ENCODE peak calls at places on chromosomes 1 and 21, in nine cellular contexts. V is CD4-positive, alpha-beta memory T cell; E is HepG2; B is GM10248; C is BE2C; T is brain microvascular endothelial cell; H is dorsolateral prefrontal cortex; Y is Caki2; P is choroid plexus epithelial cell. M is an unnamed sample.

GRCh38 chr1:7679873-7680790 is 91.0 kb upstream of the VAMP3 start:
- DNase-seq in V (peak), E (no peak), B (peak), C (peak), T (no peak), H (peak), Y (peak), P (peak), M (peak)

GRCh38 chr1:172746091-172746949 is 87.4 kb downstream of the FASLG start:
- DNase-seq in V (peak), E (peak), B (peak), C (no peak), T (peak), H (no peak), Y (peak), P (peak), M (peak)

GRCh38 chr1:153466908-153467307 is 6.5 kb upstream of the S100A7 start:
- DNase-seq in V (no peak), E (no peak), B (no peak), C (no peak), T (no peak), H (no peak), Y (no peak), P (no peak), M (peak)

GRCh38 chr1:201906336-201906735 is 17.6 kb downstream of the SHISA4 start:
- DNase-seq in V (no peak), E (no peak), B (no peak), C (peak), T (no peak), H (no peak), Y (no peak), P (no peak), M (no peak)

GRCh38 chr21:34844033-34844923 is 175.5 kb downstream of the CLIC6 start:
- DNase-seq in V (no peak), E (no peak), B (peak), C (no peak), T (peak), H (no peak), Y (peak), P (peak), M (peak)

GRCh38 chr1:77469311-77469710 is 187.5 kb downstream of the AK5 start:
- DNase-seq in V (no peak), E (no peak), B (no peak), C (no peak), T (no peak), H (no peak), Y (no peak), P (peak), M (peak)

GRCh38 chr1:155970531-155971167 is 7.7 kb downstream of the ARHGEF2 start:
- DNase-seq in V (no peak), E (no peak), B (peak), C (no peak), T (peak), H (peak), Y (no peak), P (peak), M (peak)

GRCh38 chr21:33478858-33479678 is 706 bp downstream of the TMEM50B start:
- DNase-seq in V (peak), E (peak), B (peak), C (peak), T (no peak), H (no peak), Y (no peak), P (peak), M (peak)

GRCh38 chr1:51559064-51559500 is 40.0 kb upstream of the EPS15 start:
- DNase-seq in V (no peak), E (no peak), B (no peak), C (no peak), T (no peak), H (no peak), Y (no peak), P (no peak), M (no peak)

GRCh38 chr1:218459878-218460277 is 114.7 kb downstream of the TGFB2 start:
- DNase-seq in V (no peak), E (peak), B (no peak), C (no peak), T (peak), H (no peak), Y (peak), P (peak), M (peak)

GRCh38 chr21:15731243-15731613 is 1.4 kb downstream of the USP25 start:
- DNase-seq in V (no peak), E (peak), B (no peak), C (no peak), T (no peak), H (no peak), Y (peak), P (no peak), M (no peak)

GRCh38 chr21:42306366-42307035 is 8.7 kb downstream of the TFF3 start:
- DNase-seq in V (no peak), E (no peak), B (no peak), C (no peak), T (no peak), H (no peak), Y (no peak), P (no peak), M (no peak)